ENCODE peak calls at places on chromosome 20, in seven cellular contexts. K, S, A, M, Z, X and N are unnamed samples.
A peak's percentile ranks its signal among the peaks of the same experiment; 100 is the strongest.

GRCh38 chr20:58712823-58713731 is 20.5 kb downstream of the NPEPL1 start:
- DNase-seq in A (no peak), M (no peak), Z (peak; percentile 19), S (no peak), K (no peak), X (no peak), N (peak; percentile 2)

GRCh38 chr20:40110241-40110910 is 578.7 kb downstream of the MAFB start:
- DNase-seq in M (no peak), X (no peak), K (no peak), Z (no peak), A (no peak), S (no peak), N (no peak)

GRCh38 chr20:44706371-44707258 is 8.6 kb upstream of the CCN5 start:
- DNase-seq in M (no peak), A (no peak), X (no peak), S (peak; percentile 93), K (no peak), Z (no peak), N (no peak)

GRCh38 chr20:7151666-7152065 is 384.2 kb downstream of the BMP2 start:
- DNase-seq in S (peak; percentile 36), A (no peak), K (no peak), M (no peak), X (no peak), Z (no peak), N (no peak)

GRCh38 chr20:10611357-10611756 is 62.4 kb downstream of the JAG1 start:
- DNase-seq in K (peak; percentile 75), X (no peak), Z (peak; percentile 38), A (peak; percentile 10), M (peak; percentile 48), S (peak; percentile 63), N (peak; percentile 35)

GRCh38 chr20:17017232-17017631 is 209.6 kb upstream of the PCSK2 start:
- DNase-seq in Z (no peak), X (no peak), S (no peak), A (no peak), M (no peak), K (no peak), N (no peak)

GRCh38 chr20:24768977-24769675 is 179.9 kb upstream of the CST7 start:
- DNase-seq in X (no peak), S (no peak), Z (peak; percentile 76), K (no peak), A (no peak), M (no peak), N (peak; percentile 23)

GRCh38 chr20:35895476-35895875 is 58.8 kb downstream of the SCAND1 start:
- DNase-seq in K (no peak), X (no peak), S (no peak), Z (no peak), M (no peak), A (no peak), N (no peak)

GRCh38 chr20:35344354-35344837 is 52.2 kb upstream of the FAM83C start:
- DNase-seq in M (peak; percentile 45), S (peak; percentile 76), K (no peak), Z (peak; percentile 37), X (no peak), A (no peak), N (peak; percentile 76)

GRCh38 chr20:41750137-41750536 is 132.0 kb upstream of the CHD6 start:
- DNase-seq in K (no peak), Z (no peak), X (no peak), S (no peak), M (no peak), A (no peak), N (no peak)

GRCh38 chr20:19670829-19671228 is 87.2 kb upstream of the RIN2 start:
- DNase-seq in K (no peak), S (no peak), A (no peak), X (no peak), Z (no peak), M (no peak), N (no peak)

DNA sequence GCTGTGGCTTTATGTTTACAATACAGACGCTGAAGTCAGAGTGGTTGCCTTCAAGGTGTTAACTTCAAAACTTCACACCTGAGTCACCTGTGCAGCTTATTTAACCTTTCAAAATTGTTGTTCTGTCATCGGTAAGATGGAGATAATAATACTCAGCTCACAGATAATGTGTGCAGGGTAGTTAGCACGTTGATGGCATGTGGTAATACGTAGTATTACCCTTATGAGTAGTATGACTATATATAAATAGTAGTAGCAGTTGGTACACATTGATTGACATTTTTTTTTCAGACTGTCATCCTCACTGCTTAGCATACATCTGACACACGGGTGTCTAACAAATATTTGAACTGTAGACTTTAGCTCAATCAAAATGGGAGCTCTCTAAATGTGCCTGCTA is 11.0 kb upstream of the MROH8 start:
- DNase-seq in S (no peak), A (no peak), M (no peak), X (no peak), K (no peak), Z (no peak), N (no peak)
- H3K4me2 ChIP-seq in S (no peak overlapping the region), A (no peak overlapping the region), M (no peak overlapping the region), X (peak overlapping the region; percentile 36), K (no peak overlapping the region), Z (no peak overlapping the region), N (no peak overlapping the region)

GRCh38 chr20:32358632-32358882 is 426 bp downstream of the ASXL1 start:
- DNase-seq in Z (no peak), A (no peak), X (no peak), K (no peak), M (no peak), S (no peak), N (no peak)
- H3K27ac ChIP-seq in Z (peak overlapping the region; percentile 95), A (peak overlapping the region; percentile 75), X (peak overlapping the region; percentile 11), K (peak overlapping the region; percentile 44), M (peak overlapping the region; percentile 55), S (peak overlapping the region; percentile 93), N (peak overlapping the region; percentile 99)

GRCh38 chr20:59783020-59784010 is 150.1 kb downstream of the SYCP2 start:
- DNase-seq in M (peak; percentile 80), S (peak; percentile 56), K (peak; percentile 87), X (peak; percentile 62), Z (peak; percentile 82), A (peak; percentile 50), N (peak; percentile 73)

GRCh38 chr20:59785986-59786753 is 147.3 kb downstream of the SYCP2 start:
- DNase-seq in M (peak; percentile 33), X (no peak), A (no peak), S (no peak), Z (no peak), K (no peak), N (no peak)

GRCh38 chr20:59787186-59787890 is 146.1 kb downstream of the SYCP2 start:
- DNase-seq in K (no peak), A (no peak), S (no peak), Z (no peak), M (no peak), X (no peak), N (no peak)

GRCh38 chr20:59785118-59785959 is 148.1 kb downstream of the SYCP2 start:
- DNase-seq in K (no peak), M (no peak), X (no peak), Z (no peak), A (no peak), S (no peak), N (peak; percentile 32)

GRCh38 chr20:59784365-59785117 is 148.9 kb downstream of the SYCP2 start:
- DNase-seq in Z (no peak), M (no peak), K (no peak), S (no peak), X (no peak), A (no peak), N (no peak)
- TF ChIP-seq EZH2phosphoT487 in Z (no peak), M (no peak), K (no peak), S (no peak), X (no peak), A (no peak), N (no peak)

DNA sequence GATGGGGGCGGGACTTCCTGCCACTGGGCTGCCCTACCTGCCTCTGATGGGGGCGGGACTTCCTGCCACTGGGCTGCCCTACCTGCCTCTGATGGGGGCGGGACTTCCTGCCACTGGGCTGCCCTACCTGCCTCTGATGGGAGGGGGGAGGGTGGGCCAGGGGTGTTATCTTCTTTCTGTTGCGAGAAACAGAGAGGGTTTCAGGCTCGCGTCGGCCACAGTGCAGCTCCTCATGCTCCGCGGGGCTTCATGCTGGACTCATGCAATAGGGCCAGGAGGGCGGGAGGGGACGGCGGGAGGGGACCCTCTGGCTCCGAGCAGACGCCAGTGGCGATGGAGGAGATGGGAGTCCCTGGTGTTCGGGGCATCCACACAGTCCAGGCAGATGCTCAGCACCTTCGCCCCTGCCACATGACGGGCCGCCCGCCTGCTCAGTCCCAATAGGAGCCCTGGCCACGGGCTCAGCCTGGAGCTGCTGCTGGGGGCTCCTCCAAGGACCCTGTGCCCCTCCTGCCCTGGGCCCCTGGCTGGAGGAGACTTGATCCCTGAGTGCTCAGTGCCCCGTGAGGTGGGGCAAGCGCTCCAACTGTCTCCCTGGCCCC is 48.8 kb upstream of the CHRNA4 start:
- DNase-seq in X (no peak), M (no peak), Z (no peak), A (no peak), K (no peak), S (no peak), N (no peak)
- H3K4me2 ChIP-seq in X (no peak overlapping the region), M (no peak overlapping the region), Z (no peak overlapping the region), A (no peak overlapping the region), K (no peak overlapping the region), S (no peak overlapping the region), N (no peak overlapping the region)

GRCh38 chr20:33653218-33653899 is 8.8 kb upstream of the C20orf144 start:
- DNase-seq in S (peak; percentile 78), Z (peak; percentile 88), K (peak; percentile 84), M (peak; percentile 69), A (peak; percentile 82), X (no peak), N (peak; percentile 89)
- H3K27ac ChIP-seq in S (no peak overlapping the region), Z (peak overlapping the region; percentile 17), K (no peak overlapping the region), M (no peak overlapping the region), A (peak overlapping the region; percentile 0), X (no peak overlapping the region), N (peak overlapping the region; percentile 93)

GRCh38 chr20:38353298-38353697 is 7.0 kb downstream of the LBP start:
- DNase-seq in S (peak; percentile 46), X (no peak), M (no peak), Z (no peak), A (peak; percentile 13), K (peak; percentile 29), N (no peak)
- TF ChIP-seq EZH2phosphoT487 in S (no peak), X (no peak), M (no peak), Z (no peak), A (no peak), K (no peak), N (no peak)

GRCh38 chr20:295804-296203 is 1.6 kb upstream of the ZCCHC3 start:
- DNase-seq in K (no peak), A (no peak), S (no peak), X (no peak), Z (no peak), M (no peak), N (no peak)
- H3K4me2 ChIP-seq in K (no peak overlapping the region), A (no peak overlapping the region), S (no peak overlapping the region), X (no peak overlapping the region), Z (no peak overlapping the region), M (no peak overlapping the region), N (no peak overlapping the region)

GRCh38 chr20:50421356-50422340 is 88.5 kb upstream of the PTPN1 start:
- DNase-seq in Z (no peak), M (no peak), S (no peak), K (no peak), A (no peak), X (no peak), N (no peak)
- H3K27ac ChIP-seq in Z (no peak overlapping the region), M (peak overlapping the region; percentile 96), S (no peak overlapping the region), K (no peak overlapping the region), A (no peak overlapping the region), X (no peak overlapping the region), N (peak overlapping the region; percentile 93)